ENCODE peak calls at places on chromosomes 4 and X, in six cellular contexts. One of them, this sample, is unnamed.

GRCh38 chr4:44791842-44792241 is 65.5 kb upstream of the GNPDA2 start:
- DNase-seq in pancreas: no peak
- DNase-seq in left ventricle myocardium inferior: no peak
- DNase-seq in choroid plexus epithelial cell: no peak
- DNase-seq in fibroblast of the aortic adventitia: no peak
- DNase-seq in left lung: no peak
- DNase-seq in this sample: no peak

GRCh38 chr4:7805533-7806079 is 134.1 kb downstream of the AFAP1 start:
- DNase-seq in choroid plexus epithelial cell: peak
- DNase-seq in fibroblast of the aortic adventitia: peak
- DNase-seq in left lung: peak
- DNase-seq in pancreas: peak
- DNase-seq in left ventricle myocardium inferior: peak
- DNase-seq in this sample: no peak

GRCh38 chr4:8860892-8861575 is 10.6 kb downstream of the HMX1 start:
- DNase-seq in choroid plexus epithelial cell: no peak
- DNase-seq in pancreas: no peak
- DNase-seq in left ventricle myocardium inferior: no peak
- DNase-seq in fibroblast of the aortic adventitia: no peak
- DNase-seq in left lung: no peak
- DNase-seq in this sample: peak

GRCh38 chr4:129236351-129236750 is 140.4 kb downstream of the C4orf33 start:
- DNase-seq in left ventricle myocardium inferior: no peak
- DNase-seq in left lung: no peak
- DNase-seq in fibroblast of the aortic adventitia: no peak
- DNase-seq in pancreas: no peak
- DNase-seq in choroid plexus epithelial cell: no peak
- DNase-seq in this sample: no peak

GRCh38 chr4:26687728-26688127 is 103.8 kb downstream of the TBC1D19 start:
- DNase-seq in left lung: no peak
- DNase-seq in left ventricle myocardium inferior: no peak
- DNase-seq in choroid plexus epithelial cell: peak
- DNase-seq in pancreas: no peak
- DNase-seq in fibroblast of the aortic adventitia: peak
- DNase-seq in this sample: no peak

GRCh38 chr4:104971458-104971857 is 175.2 kb upstream of the TET2 start:
- DNase-seq in fibroblast of the aortic adventitia: no peak
- DNase-seq in pancreas: no peak
- DNase-seq in choroid plexus epithelial cell: no peak
- DNase-seq in left ventricle myocardium inferior: no peak
- DNase-seq in left lung: no peak
- DNase-seq in this sample: no peak

GRCh38 chrX:120309873-120310730 is 1.2 kb downstream of the TMEM255A start:
- DNase-seq in pancreas: no peak
- DNase-seq in left lung: no peak
- DNase-seq in left ventricle myocardium inferior: no peak
- DNase-seq in fibroblast of the aortic adventitia: peak
- DNase-seq in choroid plexus epithelial cell: peak
- DNase-seq in this sample: no peak

GRCh38 chrX:134911348-134911747 is 79.4 kb upstream of the SMIM10 start:
- DNase-seq in choroid plexus epithelial cell: no peak
- DNase-seq in fibroblast of the aortic adventitia: no peak
- DNase-seq in left lung: no peak
- DNase-seq in pancreas: no peak
- DNase-seq in left ventricle myocardium inferior: no peak
- DNase-seq in this sample: no peak

GRCh38 chr4:5566526-5566925 is 141.8 kb downstream of the EVC2 start:
- DNase-seq in left lung: no peak
- DNase-seq in choroid plexus epithelial cell: no peak
- DNase-seq in left ventricle myocardium inferior: no peak
- DNase-seq in pancreas: no peak
- DNase-seq in fibroblast of the aortic adventitia: no peak
- DNase-seq in this sample: no peak

GRCh38 chrX:11558972-11559371 is 106.7 kb downstream of the ARHGAP6 start:
- DNase-seq in left lung: no peak
- DNase-seq in fibroblast of the aortic adventitia: no peak
- DNase-seq in choroid plexus epithelial cell: no peak
- DNase-seq in pancreas: no peak
- DNase-seq in left ventricle myocardium inferior: no peak
- DNase-seq in this sample: peak

GRCh38 chr4:38935391-38936073 is 67.9 kb downstream of the FAM114A1 start:
- DNase-seq in fibroblast of the aortic adventitia: no peak
- DNase-seq in choroid plexus epithelial cell: no peak
- DNase-seq in left lung: no peak
- DNase-seq in left ventricle myocardium inferior: no peak
- DNase-seq in pancreas: no peak
- DNase-seq in this sample: no peak

GRCh38 chr4:156560701-156561100 is 410.9 kb downstream of the PDGFC start:
- DNase-seq in left lung: no peak
- DNase-seq in pancreas: no peak
- DNase-seq in fibroblast of the aortic adventitia: no peak
- DNase-seq in choroid plexus epithelial cell: no peak
- DNase-seq in left ventricle myocardium inferior: no peak
- DNase-seq in this sample: no peak

GRCh38 chr4:161949941-161950725 is 213.7 kb downstream of the FSTL5 start:
- DNase-seq in left ventricle myocardium inferior: no peak
- DNase-seq in left lung: no peak
- DNase-seq in fibroblast of the aortic adventitia: no peak
- DNase-seq in pancreas: no peak
- DNase-seq in choroid plexus epithelial cell: peak
- DNase-seq in this sample: no peak

GRCh38 chrX:120235284-120235683 is 15.3 kb upstream of the ZBTB33 start:
- DNase-seq in choroid plexus epithelial cell: no peak
- DNase-seq in left ventricle myocardium inferior: no peak
- DNase-seq in fibroblast of the aortic adventitia: no peak
- DNase-seq in left lung: no peak
- DNase-seq in pancreas: no peak
- DNase-seq in this sample: no peak

GRCh38 chr4:23728393-23728792 is 161.5 kb downstream of the PPARGC1A start:
- DNase-seq in left ventricle myocardium inferior: no peak
- DNase-seq in fibroblast of the aortic adventitia: peak
- DNase-seq in pancreas: no peak
- DNase-seq in left lung: no peak
- DNase-seq in choroid plexus epithelial cell: peak
- DNase-seq in this sample: no peak

GRCh38 chr4:163280703-163281519 is 51.5 kb downstream of the NPY1R start:
- DNase-seq in left lung: no peak
- DNase-seq in left ventricle myocardium inferior: no peak
- DNase-seq in choroid plexus epithelial cell: no peak
- DNase-seq in fibroblast of the aortic adventitia: no peak
- DNase-seq in pancreas: no peak
- DNase-seq in this sample: no peak

GRCh38 chrX:37755073-37755472 is 24.8 kb upstream of the CYBB start:
- DNase-seq in choroid plexus epithelial cell: no peak
- DNase-seq in fibroblast of the aortic adventitia: no peak
- DNase-seq in pancreas: no peak
- DNase-seq in left ventricle myocardium inferior: no peak
- DNase-seq in left lung: no peak
- DNase-seq in this sample: no peak

GRCh38 chrX:119069762-119070161 is 3.0 kb upstream of the CT47C1 start:
- DNase-seq in fibroblast of the aortic adventitia: no peak
- DNase-seq in pancreas: no peak
- DNase-seq in choroid plexus epithelial cell: no peak
- DNase-seq in left ventricle myocardium inferior: no peak
- DNase-seq in left lung: no peak
- DNase-seq in this sample: no peak

GRCh38 chr4:171117457-171117856 is 695.7 kb upstream of the GALNTL6 start:
- DNase-seq in pancreas: no peak
- DNase-seq in choroid plexus epithelial cell: peak
- DNase-seq in left lung: no peak
- DNase-seq in left ventricle myocardium inferior: no peak
- DNase-seq in fibroblast of the aortic adventitia: no peak
- DNase-seq in this sample: no peak

GRCh38 chr4:135718019-135718418 is 1516.4 kb upstream of the PABPC4L start:
- DNase-seq in left ventricle myocardium inferior: no peak
- DNase-seq in pancreas: no peak
- DNase-seq in left lung: no peak
- DNase-seq in choroid plexus epithelial cell: peak
- DNase-seq in fibroblast of the aortic adventitia: no peak
- DNase-seq in this sample: no peak

GRCh38 chr4:24195976-24196736 is 306.3 kb upstream of the PPARGC1A start:
- DNase-seq in fibroblast of the aortic adventitia: no peak
- DNase-seq in choroid plexus epithelial cell: peak
- DNase-seq in left lung: no peak
- DNase-seq in pancreas: no peak
- DNase-seq in left ventricle myocardium inferior: no peak
- DNase-seq in this sample: no peak

GRCh38 chr4:33060873-33061542 is 2340.8 kb downstream of the PCDH7 start:
- DNase-seq in left ventricle myocardium inferior: no peak
- DNase-seq in choroid plexus epithelial cell: peak
- DNase-seq in fibroblast of the aortic adventitia: peak
- DNase-seq in left lung: no peak
- DNase-seq in pancreas: peak
- DNase-seq in this sample: no peak
- TF ChIP-seq CTCF in left ventricle myocardium inferior: peak
- TF ChIP-seq CTCF in choroid plexus epithelial cell: peak
- TF ChIP-seq CTCF in fibroblast of the aortic adventitia: peak
- TF ChIP-seq CTCF in left lung: peak
- TF ChIP-seq CTCF in pancreas: peak
- TF ChIP-seq CTCF in this sample: peak

GRCh38 chr4:173960398-173960797 is 323.1 kb downstream of the FBXO8 start:
- DNase-seq in left lung: no peak
- DNase-seq in fibroblast of the aortic adventitia: no peak
- DNase-seq in choroid plexus epithelial cell: no peak
- DNase-seq in pancreas: no peak
- DNase-seq in left ventricle myocardium inferior: no peak
- DNase-seq in this sample: no peak

GRCh38 chr4:173958445-173958844 is 325.0 kb downstream of the FBXO8 start:
- DNase-seq in left ventricle myocardium inferior: no peak
- DNase-seq in left lung: no peak
- DNase-seq in fibroblast of the aortic adventitia: peak
- DNase-seq in choroid plexus epithelial cell: peak
- DNase-seq in pancreas: no peak
- DNase-seq in this sample: no peak
- TF ChIP-seq CTCF in left ventricle myocardium inferior: no peak
- TF ChIP-seq CTCF in left lung: no peak
- TF ChIP-seq CTCF in fibroblast of the aortic adventitia: no peak
- TF ChIP-seq CTCF in choroid plexus epithelial cell: no peak
- TF ChIP-seq CTCF in pancreas: no peak
- TF ChIP-seq CTCF in this sample: no peak

DNA sequence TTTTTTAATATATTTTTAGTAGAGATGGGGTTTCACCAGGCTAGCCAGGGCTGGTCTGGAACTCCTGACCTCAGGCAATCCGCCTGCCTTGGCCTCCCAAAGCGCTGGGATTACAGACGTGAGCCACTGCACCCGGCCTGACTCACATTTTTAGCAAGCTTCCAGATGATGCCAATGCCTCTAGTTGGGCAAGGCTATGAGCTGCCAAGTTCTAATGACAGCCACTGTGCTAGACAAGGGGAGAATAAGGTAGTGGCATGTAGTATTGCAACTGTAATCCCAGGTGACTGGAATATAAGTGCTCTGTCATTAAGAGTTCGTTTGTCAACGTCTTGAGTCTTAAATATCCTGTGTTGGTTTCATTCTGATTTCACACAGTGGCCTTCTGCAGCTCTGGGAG is 96.7 kb downstream of the SLIT2 start:
- DNase-seq in left ventricle myocardium inferior: no peak
- DNase-seq in left lung: no peak
- DNase-seq in fibroblast of the aortic adventitia: no peak
- DNase-seq in pancreas: no peak
- DNase-seq in choroid plexus epithelial cell: no peak
- DNase-seq in this sample: no peak
- TF ChIP-seq CTCF in left ventricle myocardium inferior: no peak
- TF ChIP-seq CTCF in left lung: no peak
- TF ChIP-seq CTCF in fibroblast of the aortic adventitia: no peak
- TF ChIP-seq CTCF in pancreas: no peak
- TF ChIP-seq CTCF in choroid plexus epithelial cell: no peak
- TF ChIP-seq CTCF in this sample: no peak

DNA sequence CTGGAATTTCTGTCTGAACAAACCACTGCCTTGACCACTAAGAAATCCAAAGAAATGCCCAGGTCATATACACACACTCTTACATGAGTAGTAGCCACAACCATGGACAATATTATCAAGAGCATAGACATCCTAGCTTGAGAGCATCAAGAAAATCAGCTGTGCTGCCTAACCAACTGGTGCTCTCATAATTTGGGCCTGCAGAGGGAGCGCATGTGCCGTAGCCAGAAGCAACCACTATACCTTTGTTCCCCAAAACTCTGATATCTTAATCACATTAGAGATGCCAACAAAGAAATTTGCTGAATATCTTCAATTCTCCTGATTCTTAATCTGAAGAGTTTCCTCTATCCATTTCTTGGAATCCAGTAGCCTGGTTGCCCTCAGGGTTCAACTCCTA is 163.6 kb downstream of the ZNF674 start:
- DNase-seq in choroid plexus epithelial cell: peak
- DNase-seq in pancreas: no peak
- DNase-seq in left ventricle myocardium inferior: no peak
- DNase-seq in fibroblast of the aortic adventitia: peak
- DNase-seq in left lung: no peak
- DNase-seq in this sample: peak
- TF ChIP-seq CTCF in choroid plexus epithelial cell: peak
- TF ChIP-seq CTCF in pancreas: no peak
- TF ChIP-seq CTCF in left ventricle myocardium inferior: peak
- TF ChIP-seq CTCF in fibroblast of the aortic adventitia: peak
- TF ChIP-seq CTCF in left lung: no peak
- TF ChIP-seq CTCF in this sample: peak